ENCODE peak calls at places on chromosomes 11 and 22, in six cellular contexts. One of them, this sample, is unnamed.

GRCh38 chr22:46537221-46537945 is at the start of gene CELSR1:
- DNase-seq in DND-41: no peak
- DNase-seq in lung microvascular endothelial cell: no peak
- DNase-seq in HFFc6: no peak
- DNase-seq in stimulated activated CD8-positive, alpha-beta memory T cell treated with anti-CD3 and anti-CD28 coated beads, Interleukin-2, amount 100 ng/mL, for 1 hour: no peak
- DNase-seq in GM12892: no peak
- DNase-seq in this sample: no peak

GRCh38 chr22:44931077-44931540 is 78.7 kb downstream of the PHF21B start:
- DNase-seq in lung microvascular endothelial cell: no peak
- DNase-seq in GM12892: no peak
- DNase-seq in HFFc6: peak; percentile 2
- DNase-seq in DND-41: no peak
- DNase-seq in stimulated activated CD8-positive, alpha-beta memory T cell treated with anti-CD3 and anti-CD28 coated beads, Interleukin-2, amount 100 ng/mL, for 1 hour: no peak
- DNase-seq in this sample: no peak

GRCh38 chr11:123577081-123577598 is 77.3 kb downstream of the SCN3B start:
- DNase-seq in lung microvascular endothelial cell: peak; percentile 58
- DNase-seq in stimulated activated CD8-positive, alpha-beta memory T cell treated with anti-CD3 and anti-CD28 coated beads, Interleukin-2, amount 100 ng/mL, for 1 hour: peak; percentile 29
- DNase-seq in HFFc6: peak; percentile 33
- DNase-seq in DND-41: peak; percentile 44
- DNase-seq in GM12892: peak; percentile 84
- DNase-seq in this sample: no peak

GRCh38 chr11:62418136-62418535 is 697 bp upstream of the SCGB1A1 start:
- DNase-seq in stimulated activated CD8-positive, alpha-beta memory T cell treated with anti-CD3 and anti-CD28 coated beads, Interleukin-2, amount 100 ng/mL, for 1 hour: no peak
- DNase-seq in DND-41: no peak
- DNase-seq in GM12892: no peak
- DNase-seq in lung microvascular endothelial cell: no peak
- DNase-seq in HFFc6: no peak
- DNase-seq in this sample: no peak

GRCh38 chr11:103484545-103484944 is 375.3 kb downstream of the DYNC2H1 start:
- DNase-seq in DND-41: no peak
- DNase-seq in HFFc6: no peak
- DNase-seq in lung microvascular endothelial cell: no peak
- DNase-seq in GM12892: no peak
- DNase-seq in stimulated activated CD8-positive, alpha-beta memory T cell treated with anti-CD3 and anti-CD28 coated beads, Interleukin-2, amount 100 ng/mL, for 1 hour: no peak
- DNase-seq in this sample: no peak

GRCh38 chr11:71206186-71206585 is 46.2 kb downstream of the SHANK2 start:
- DNase-seq in lung microvascular endothelial cell: no peak
- DNase-seq in DND-41: no peak
- DNase-seq in GM12892: no peak
- DNase-seq in HFFc6: no peak
- DNase-seq in stimulated activated CD8-positive, alpha-beta memory T cell treated with anti-CD3 and anti-CD28 coated beads, Interleukin-2, amount 100 ng/mL, for 1 hour: no peak
- DNase-seq in this sample: peak; percentile 81

GRCh38 chr11:25943777-25944661 is 387.9 kb upstream of the ANO3 start:
- DNase-seq in lung microvascular endothelial cell: no peak
- DNase-seq in HFFc6: no peak
- DNase-seq in stimulated activated CD8-positive, alpha-beta memory T cell treated with anti-CD3 and anti-CD28 coated beads, Interleukin-2, amount 100 ng/mL, for 1 hour: no peak
- DNase-seq in DND-41: no peak
- DNase-seq in GM12892: no peak
- DNase-seq in this sample: no peak

GRCh38 chr11:120186799-120187591 is 23.8 kb upstream of the OAF start:
- DNase-seq in lung microvascular endothelial cell: no peak
- DNase-seq in stimulated activated CD8-positive, alpha-beta memory T cell treated with anti-CD3 and anti-CD28 coated beads, Interleukin-2, amount 100 ng/mL, for 1 hour: no peak
- DNase-seq in GM12892: no peak
- DNase-seq in DND-41: no peak
- DNase-seq in HFFc6: peak; percentile 9
- DNase-seq in this sample: peak; percentile 74

GRCh38 chr22:19806213-19807160 is 45.9 kb downstream of the TBX1 start:
- DNase-seq in HFFc6: no peak
- DNase-seq in stimulated activated CD8-positive, alpha-beta memory T cell treated with anti-CD3 and anti-CD28 coated beads, Interleukin-2, amount 100 ng/mL, for 1 hour: no peak
- DNase-seq in GM12892: no peak
- DNase-seq in DND-41: no peak
- DNase-seq in lung microvascular endothelial cell: peak; percentile 22
- DNase-seq in this sample: peak; percentile 70

GRCh38 chr11:13260196-13260962 is 17.2 kb upstream of the BMAL1 start:
- DNase-seq in DND-41: no peak
- DNase-seq in GM12892: no peak
- DNase-seq in stimulated activated CD8-positive, alpha-beta memory T cell treated with anti-CD3 and anti-CD28 coated beads, Interleukin-2, amount 100 ng/mL, for 1 hour: no peak
- DNase-seq in lung microvascular endothelial cell: no peak
- DNase-seq in HFFc6: no peak
- DNase-seq in this sample: no peak

GRCh38 chr22:23824476-23825245 is 14.1 kb downstream of the DERL3 start:
- DNase-seq in GM12892: no peak
- DNase-seq in lung microvascular endothelial cell: no peak
- DNase-seq in stimulated activated CD8-positive, alpha-beta memory T cell treated with anti-CD3 and anti-CD28 coated beads, Interleukin-2, amount 100 ng/mL, for 1 hour: no peak
- DNase-seq in HFFc6: no peak
- DNase-seq in DND-41: no peak
- DNase-seq in this sample: peak; percentile 43

GRCh38 chr11:113796663-113797259 is 17.2 kb downstream of the CLDN25 start:
- DNase-seq in HFFc6: peak; percentile 48
- DNase-seq in stimulated activated CD8-positive, alpha-beta memory T cell treated with anti-CD3 and anti-CD28 coated beads, Interleukin-2, amount 100 ng/mL, for 1 hour: no peak
- DNase-seq in GM12892: no peak
- DNase-seq in DND-41: peak; percentile 14
- DNase-seq in lung microvascular endothelial cell: peak; percentile 52
- DNase-seq in this sample: no peak

GRCh38 chr11:66113132-66113856 is 43.2 kb downstream of the PACS1 start:
- DNase-seq in GM12892: no peak
- DNase-seq in DND-41: no peak
- DNase-seq in HFFc6: peak; percentile 84
- DNase-seq in stimulated activated CD8-positive, alpha-beta memory T cell treated with anti-CD3 and anti-CD28 coated beads, Interleukin-2, amount 100 ng/mL, for 1 hour: no peak
- DNase-seq in lung microvascular endothelial cell: peak; percentile 79
- DNase-seq in this sample: no peak

GRCh38 chr22:32518848-32519247 is 44.2 kb downstream of the FBXO7 start:
- DNase-seq in HFFc6: no peak
- DNase-seq in DND-41: no peak
- DNase-seq in stimulated activated CD8-positive, alpha-beta memory T cell treated with anti-CD3 and anti-CD28 coated beads, Interleukin-2, amount 100 ng/mL, for 1 hour: no peak
- DNase-seq in GM12892: no peak
- DNase-seq in lung microvascular endothelial cell: no peak
- DNase-seq in this sample: no peak

This sample was measured in sigmoid colon.